ENCODE peak calls at places on chromosomes 11 and 22, in four cellular contexts. G is body of pancreas, J is spleen, Q is GM23248. O is an unnamed sample. For H3K4me1, the result is how much of the 10 kb centered on the place peaks cover.

GRCh38 chr11:34859496-34859895 is 56.7 kb downstream of the APIP start:
- DNase-seq in J (no peak), G (no peak), Q (no peak), O (no peak)

GRCh38 chr22:42805016-42805997 is 51.8 kb downstream of the ARFGAP3 start:
- DNase-seq in Q (no peak), G (peak), J (no peak), O (no peak)

GRCh38 chr11:9004310-9004945 is 627 bp upstream of the NRIP3 start:
- DNase-seq in J (peak), Q (no peak), G (peak), O (peak)

GRCh38 chr22:39422101-39422500 is 22.5 kb downstream of the TAB1 start:
- DNase-seq in G (no peak), J (peak), Q (no peak), O (no peak)

GRCh38 chr11:78647986-78648875 is 73.6 kb upstream of the NARS2 start:
- DNase-seq in G (no peak), J (no peak), Q (no peak), O (peak)

GRCh38 chr11:11366793-11367192 is 13.7 kb upstream of the CSNK2A3 start:
- DNase-seq in G (no peak), Q (peak), J (no peak), O (no peak)

GRCh38 chr11:2665747-2666710 is 33.8 kb downstream of the KCNQ1OT1 start:
- DNase-seq in Q (no peak), G (peak), J (peak), O (no peak)

GRCh38 chr11:73469401-73469800 is 93.2 kb downstream of the RELT start:
- DNase-seq in J (no peak), Q (no peak), G (no peak), O (no peak)

GRCh38 chr11:8814209-8814922 is 96.6 kb upstream of the AKIP1 start:
- DNase-seq in G (no peak), J (no peak), Q (peak), O (no peak)

GRCh38 chr11:106608677-106609076 is 409.6 kb downstream of the GUCY1A2 start:
- DNase-seq in J (no peak), Q (peak), G (no peak), O (no peak)

GRCh38 chr11:11706022-11706421 is 84.2 kb upstream of the GALNT18 start:
- DNase-seq in J (no peak), Q (peak), G (no peak), O (no peak)

GRCh38 chr11:13098067-13098466 is 89.0 kb downstream of the RASSF10 start:
- DNase-seq in J (no peak), Q (peak), G (no peak), O (no peak)

GRCh38 chr11:121575250-121575962 is 122.6 kb upstream of the SORL1-AS1 start:
- DNase-seq in Q (peak), G (peak), J (peak), O (no peak)

GRCh38 chr11:130641884-130642283 is 193.4 kb downstream of the ADAMTS15 start:
- DNase-seq in Q (no peak), J (no peak), G (no peak), O (no peak)

GRCh38 chr22:37161442-37161841 is 11.7 kb upstream of the IL2RB start:
- DNase-seq in Q (peak), J (peak), G (no peak), O (peak)

GRCh38 chr11:19110290-19110689 is 6.7 kb upstream of the ZDHHC13 start:
- DNase-seq in Q (no peak), G (peak), J (no peak), O (no peak)

GRCh38 chr11:72621008-72621610 is 53.1 kb downstream of the PDE2A start:
- DNase-seq in Q (no peak), J (no peak), G (no peak), O (no peak)

GRCh38 chr11:20275987-20276660 is 87.4 kb upstream of the HTATIP2 start:
- DNase-seq in G (no peak), Q (no peak), J (no peak), O (no peak)
- H3K4me1 ChIP-seq in G (under half), Q (under half), J (under half), O (under half)

GRCh38 chr11:64570341-64570740 is 20.7 kb upstream of the SLC22A12 start:
- DNase-seq in Q (no peak), J (no peak), G (no peak), O (no peak)
- H3K4me1 ChIP-seq in Q (under half), J (under half), G (under half), O (under half)

GRCh38 chr22:20531404-20532181 is 24.2 kb downstream of the MED15 start:
- DNase-seq in G (no peak), J (no peak), Q (peak), O (peak)
- H3K4me1 ChIP-seq in G (under half), J (half or more), Q (half or more), O (under half)

GRCh38 chr11:128324051-128324481 is 263.3 kb downstream of the ETS1 start:
- DNase-seq in Q (no peak), G (no peak), J (peak), O (no peak)
- H3K4me1 ChIP-seq in Q (under half), G (under half), J (under half), O (under half)

GRCh38 chr22:41442240-41442792 is 4.3 kb downstream of the TOB2 start:
- DNase-seq in G (no peak), Q (peak), J (no peak), O (no peak)

GRCh38 chr22:41431656-41432055 is 14.9 kb downstream of the TOB2 start:
- DNase-seq in J (no peak), G (no peak), Q (no peak), O (no peak)

GRCh38 chr22:41435560-41435959 is 11.0 kb downstream of the TOB2 start:
- DNase-seq in G (no peak), Q (no peak), J (no peak), O (no peak)

GRCh38 chr22:41437198-41437597 is 9.4 kb downstream of the TOB2 start:
- DNase-seq in G (no peak), J (no peak), Q (no peak), O (no peak)

GRCh38 chr22:41436322-41437113 is 10.1 kb downstream of the TOB2 start:
- DNase-seq in G (no peak), J (no peak), Q (no peak), O (no peak)
- H3K4me1 ChIP-seq in G (half or more), J (under half), Q (under half), O (under half)

O was measured in Caco-2.